ENCODE peak calls at places on chromosome 1, in seven cellular contexts. D is SK-N-SH, X is HCT116, G is K562, S is GM12878, C is HepG2, U is H1. Q is an unnamed sample.
A peak's percentile ranks its signal among the peaks of the same experiment; 100 is the strongest.

GRCh38 chr1:29833596-29833995 is 597.3 kb downstream of the PTPRU start:
- DNase-seq in D (no peak), X (no peak), G (no peak), S (no peak), C (no peak), U (no peak), Q (no peak)

GRCh38 chr1:95254959-95255358 is 20.9 kb downstream of the RWDD3 start:
- DNase-seq in D (no peak), X (no peak), G (no peak), S (no peak), C (no peak), U (no peak), Q (no peak)

GRCh38 chr1:208213786-208214185 is 30.4 kb downstream of the PLXNA2 start:
- DNase-seq in D (no peak), X (no peak), G (no peak), S (no peak), C (no peak), U (no peak), Q (no peak)

GRCh38 chr1:205416326-205416725 is 5.5 kb downstream of the LEMD1 start:
- DNase-seq in D (no peak), X (no peak), G (no peak), S (no peak), C (no peak), U (no peak), Q (no peak)

GRCh38 chr1:61081637-61082335 is 575 bp upstream of the NFIA start:
- DNase-seq in D (peak; percentile 40), X (no peak), G (no peak), S (no peak), C (peak; percentile 83), U (no peak), Q (peak; percentile 62)

GRCh38 chr1:17207540-17207939 is 2.6 kb downstream of the PADI1 start:
- DNase-seq in D (no peak), X (no peak), G (no peak), S (no peak), C (no peak), U (no peak), Q (no peak)

GRCh38 chr1:229328598-229329362 is 14.1 kb downstream of the CCSAP start:
- DNase-seq in D (no peak), X (no peak), G (no peak), S (no peak), C (no peak), U (no peak), Q (no peak)

GRCh38 chr1:193566735-193567134 is 380.3 kb upstream of the B3GALT2 start:
- DNase-seq in D (no peak), X (no peak), G (no peak), S (no peak), C (no peak), U (no peak), Q (no peak)

GRCh38 chr1:241250465-241250864 is 106.5 kb downstream of the RGS7 start:
- DNase-seq in D (no peak), X (no peak), G (no peak), S (no peak), C (no peak), U (no peak), Q (no peak)

GRCh38 chr1:28258628-28259251 is 578 bp upstream of the SESN2 start:
- DNase-seq in D (no peak), X (no peak), G (peak; percentile 13), S (no peak), C (no peak), U (no peak), Q (no peak)

GRCh38 chr1:16189003-16189402 is 23.4 kb downstream of the ARHGEF19 start:
- DNase-seq in D (no peak), X (no peak), G (no peak), S (no peak), C (no peak), U (no peak), Q (no peak)

GRCh38 chr1:86233406-86233805 is 76.8 kb upstream of the COL24A1 start:
- DNase-seq in D (no peak), X (no peak), G (no peak), S (no peak), C (no peak), U (no peak), Q (no peak)

GRCh38 chr1:42381424-42381673 is 757 bp downstream of the RIMKLA start:
- DNase-seq in D (no peak), X (no peak), G (no peak), S (no peak), C (no peak), U (no peak), Q (no peak)

GRCh38 chr1:178868700-178869099 is 2.2 kb downstream of the ANGPTL1 start:
- DNase-seq in D (no peak), X (no peak), G (no peak), S (no peak), C (no peak), U (no peak), Q (no peak)

GRCh38 chr1:13517193-13517812 is 3.5 kb upstream of the LRRC38 start:
- DNase-seq in D (peak; percentile 30), X (peak; percentile 21), G (peak; percentile 44), S (no peak), C (peak; percentile 5), U (no peak), Q (peak; percentile 41)

GRCh38 chr1:53375440-53375839 is 47.6 kb upstream of the LRP8 start:
- DNase-seq in D (no peak), X (no peak), G (no peak), S (no peak), C (no peak), U (no peak), Q (no peak)

GRCh38 chr1:55060133-55060999 is 21.0 kb downstream of the PCSK9 start:
- DNase-seq in D (no peak), X (no peak), G (no peak), S (peak; percentile 4), C (no peak), U (no peak), Q (no peak)

GRCh38 chr1:51735746-51736254 is 118.9 kb downstream of the OSBPL9 start:
- DNase-seq in D (no peak), X (no peak), G (no peak), S (no peak), C (no peak), U (no peak), Q (no peak)

GRCh38 chr1:246907472-246907871 is 24.3 kb downstream of the AHCTF1 start:
- DNase-seq in D (peak; percentile 26), X (peak; percentile 21), G (no peak), S (no peak), C (peak; percentile 69), U (no peak), Q (no peak)

GRCh38 chr1:227899820-227900449 is 47.8 kb downstream of the WNT9A start:
- DNase-seq in D (no peak), X (no peak), G (no peak), S (no peak), C (no peak), U (no peak), Q (no peak)

GRCh38 chr1:48760889-48761288 is 15.8 kb downstream of the BEND5 start:
- DNase-seq in D (no peak), X (no peak), G (no peak), S (no peak), C (no peak), U (no peak), Q (no peak)
- TF ChIP-seq JUND in D (no peak), X (no peak), G (no peak), S (no peak), C (no peak), U (no peak), Q (no peak)

GRCh38 chr1:99886179-99886578 is 36.0 kb downstream of the AGL start:
- DNase-seq in D (no peak), X (no peak), G (no peak), S (no peak), C (no peak), U (no peak), Q (no peak)
- TF ChIP-seq JUND in D (no peak), X (no peak), G (no peak), S (no peak), C (no peak), U (no peak), Q (no peak)

GRCh38 chr1:170337413-170337994 is 191.7 kb downstream of the NTMT2 start:
- DNase-seq in D (no peak), X (no peak), G (no peak), S (no peak), C (no peak), U (no peak), Q (no peak)

DNA sequence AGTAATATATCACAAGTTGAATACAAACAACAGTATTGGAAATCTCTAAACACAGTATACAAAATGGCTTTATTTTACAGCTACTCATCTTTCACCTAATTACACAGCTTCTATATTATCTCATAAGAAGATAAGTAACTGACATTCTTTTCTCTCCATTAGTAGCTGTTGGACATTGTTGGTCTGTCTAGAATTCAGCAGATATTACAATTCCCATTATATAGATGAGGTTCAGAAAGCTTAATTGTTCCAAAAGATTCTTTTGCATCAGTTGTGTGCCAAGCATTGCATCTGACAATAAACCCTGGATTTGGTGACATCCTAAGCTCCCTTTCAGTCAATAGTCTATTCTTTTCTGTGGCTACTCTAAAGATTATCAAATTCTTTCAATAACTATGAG is 187.0 kb downstream of the NTMT2 start:
- DNase-seq in D (no peak), X (no peak), G (no peak), S (no peak), C (no peak), U (no peak), Q (no peak)
- TF ChIP-seq JUND in D (no peak), X (no peak), G (no peak), S (no peak), C (no peak), U (no peak), Q (no peak)

GRCh38 chr1:31815752-31816484 is at the start of gene SPOCD1:
- DNase-seq in D (peak; percentile 64), X (peak; percentile 83), G (peak; percentile 98), S (peak; percentile 31), C (peak; percentile 85), U (peak; percentile 92), Q (peak; percentile 96)

GRCh38 chr1:31815307-31815645 is 546 bp downstream of the SPOCD1 start:
- DNase-seq in D (no peak), X (no peak), G (peak; percentile 3), S (no peak), C (no peak), U (no peak), Q (no peak)

GRCh38 chr1:31812158-31812829 is 3.5 kb downstream of the SPOCD1 start:
- DNase-seq in D (no peak), X (no peak), G (no peak), S (no peak), C (no peak), U (no peak), Q (no peak)

GRCh38 chr1:31814041-31814511 is 1.7 kb downstream of the SPOCD1 start:
- DNase-seq in D (peak; percentile 69), X (no peak), G (no peak), S (no peak), C (no peak), U (no peak), Q (no peak)

GRCh38 chr1:31814631-31815306 is 1.1 kb downstream of the SPOCD1 start:
- DNase-seq in D (no peak), X (no peak), G (no peak), S (no peak), C (no peak), U (no peak), Q (no peak)
- TF ChIP-seq JUND in D (no peak), X (no peak), G (no peak), S (no peak), C (no peak), U (no peak), Q (no peak)